ENCODE peak calls at places on chromosomes 7 and 10, in nine cellular contexts. X is AG10803, E is dorsolateral prefrontal cortex, L is lower lobe of right lung, I is AG04449, K is esophagus squamous epithelium, Z is right lobe of liver, G is IMR-90, W is astrocyte of the spinal cord. O is an unnamed sample.

GRCh38 chr7:32846630-32847225 is 44.8 kb downstream of the KBTBD2 start:
- DNase-seq in L (peak), I (no peak), X (peak), W (peak), E (peak), Z (peak), G (peak), K (peak), O (peak)

GRCh38 chr7:73439305-73439704 is 5.7 kb downstream of the FZD9 start:
- DNase-seq in K (no peak), I (no peak), L (no peak), E (no peak), X (no peak), Z (no peak), W (no peak), G (no peak), O (no peak)

GRCh38 chr7:18212308-18212707 is 184.7 kb upstream of the PRPS1L1 start:
- DNase-seq in G (no peak), K (no peak), Z (no peak), I (no peak), E (no peak), L (no peak), X (peak), W (no peak), O (no peak)

GRCh38 chr7:102236102-102236501 is 50.6 kb upstream of the SH2B2 start:
- DNase-seq in K (no peak), Z (no peak), X (no peak), W (no peak), I (no peak), G (no peak), L (no peak), E (no peak), O (no peak)

GRCh38 chr7:129843365-129843898 is 109.3 kb downstream of the UBE2H start:
- DNase-seq in W (peak), L (no peak), I (no peak), Z (no peak), E (no peak), G (no peak), X (no peak), K (no peak), O (no peak)

GRCh38 chr10:132464256-132465192 is 67.5 kb downstream of the PWWP2B start:
- DNase-seq in X (peak), I (no peak), Z (peak), E (peak), G (no peak), K (no peak), L (peak), W (no peak), O (no peak)

GRCh38 chr10:121823993-121824463 is 103.8 kb downstream of the ATE1 start:
- DNase-seq in X (peak), K (no peak), Z (no peak), I (no peak), W (peak), G (peak), E (no peak), L (no peak), O (no peak)

GRCh38 chr7:74174606-74175082 is 488 bp downstream of the EIF4H start:
- DNase-seq in E (peak), G (peak), W (peak), X (peak), L (no peak), K (no peak), I (no peak), Z (peak), O (no peak)

GRCh38 chr7:66824041-66824440 is 83.5 kb downstream of the RABGEF1 start:
- DNase-seq in K (no peak), I (no peak), W (no peak), X (no peak), E (no peak), G (no peak), L (no peak), Z (no peak), O (no peak)

GRCh38 chr10:71878327-71879034 is 27.4 kb upstream of the PSAP start:
- DNase-seq in X (no peak), K (no peak), W (no peak), L (peak), G (no peak), Z (no peak), E (no peak), I (no peak), O (no peak)

GRCh38 chr7:47266131-47266706 is 315.7 kb downstream of the TNS3 start:
- DNase-seq in W (peak), G (peak), Z (peak), L (peak), E (peak), X (peak), I (no peak), K (no peak), O (peak)

GRCh38 chr10:77637474-77637985 is at the start of gene KCNMA1:
- DNase-seq in L (peak), X (peak), E (peak), G (no peak), Z (no peak), W (peak), K (no peak), I (no peak), O (no peak)

GRCh38 chr10:114021135-114021534 is 22.5 kb upstream of the ADRB1 start:
- DNase-seq in G (no peak), W (no peak), I (no peak), X (no peak), K (no peak), L (no peak), E (no peak), Z (no peak), O (no peak)

GRCh38 chr7:87581723-87582122 is 19.0 kb downstream of the ABCB1 start:
- DNase-seq in E (no peak), I (no peak), G (no peak), K (no peak), Z (no peak), X (no peak), W (no peak), L (no peak), O (no peak)

GRCh38 chr10:74628136-74628535 is 198.3 kb upstream of the KAT6B start:
- DNase-seq in W (no peak), X (no peak), K (no peak), L (no peak), G (peak), E (no peak), I (no peak), Z (no peak), O (no peak)

GRCh38 chr10:4763960-4764428 is 62.0 kb upstream of the AKR1E2 start:
- DNase-seq in G (peak), I (peak), K (no peak), Z (no peak), E (no peak), X (peak), L (no peak), W (peak), O (no peak)

GRCh38 chr7:155916926-155917655 is 104.8 kb upstream of the SHH start:
- DNase-seq in X (no peak), I (no peak), W (peak), L (no peak), G (peak), E (no peak), K (no peak), Z (no peak), O (no peak)

GRCh38 chr10:128324058-128324457 is 197.8 kb upstream of the MKI67 start:
- DNase-seq in W (no peak), E (no peak), I (no peak), L (no peak), X (no peak), K (no peak), G (no peak), Z (peak), O (no peak)

GRCh38 chr7:47430422-47430821 is 151.5 kb downstream of the TNS3 start:
- DNase-seq in W (no peak), X (no peak), L (no peak), Z (no peak), K (no peak), E (no peak), G (no peak), I (no peak), O (no peak)

GRCh38 chr10:43398939-43399871 is 9.8 kb downstream of the HNRNPF start:
- DNase-seq in I (no peak), X (peak), E (no peak), W (peak), K (no peak), G (peak), Z (no peak), L (no peak), O (no peak)

GRCh38 chr10:17747883-17748550 is 4.0 kb upstream of the TMEM236 start:
- DNase-seq in Z (no peak), K (no peak), X (peak), G (peak), W (no peak), L (no peak), I (no peak), E (no peak), O (no peak)

GRCh38 chr10:51832652-51833383 is 133.4 kb upstream of the CSTF2T start:
- DNase-seq in W (peak), I (peak), G (peak), Z (no peak), K (no peak), L (no peak), E (no peak), X (peak), O (peak)

GRCh38 chr7:35512716-35513115 is 182.2 kb downstream of the HERPUD2 start:
- DNase-seq in W (no peak), X (no peak), G (no peak), L (no peak), I (no peak), K (no peak), E (no peak), Z (peak), O (no peak)

GRCh38 chr7:35504365-35504764 is 190.6 kb downstream of the HERPUD2 start:
- DNase-seq in I (no peak), G (no peak), K (no peak), W (no peak), Z (no peak), L (no peak), X (no peak), E (no peak), O (no peak)

GRCh38 chr7:35505031-35505430 is 189.9 kb downstream of the HERPUD2 start:
- DNase-seq in Z (peak), E (no peak), K (no peak), L (no peak), G (no peak), I (no peak), W (no peak), X (no peak), O (no peak)

GRCh38 chr7:35513192-35513591 is 181.7 kb downstream of the HERPUD2 start:
- DNase-seq in L (no peak), K (no peak), X (no peak), I (no peak), G (no peak), E (no peak), W (no peak), Z (no peak), O (no peak)

DNA sequence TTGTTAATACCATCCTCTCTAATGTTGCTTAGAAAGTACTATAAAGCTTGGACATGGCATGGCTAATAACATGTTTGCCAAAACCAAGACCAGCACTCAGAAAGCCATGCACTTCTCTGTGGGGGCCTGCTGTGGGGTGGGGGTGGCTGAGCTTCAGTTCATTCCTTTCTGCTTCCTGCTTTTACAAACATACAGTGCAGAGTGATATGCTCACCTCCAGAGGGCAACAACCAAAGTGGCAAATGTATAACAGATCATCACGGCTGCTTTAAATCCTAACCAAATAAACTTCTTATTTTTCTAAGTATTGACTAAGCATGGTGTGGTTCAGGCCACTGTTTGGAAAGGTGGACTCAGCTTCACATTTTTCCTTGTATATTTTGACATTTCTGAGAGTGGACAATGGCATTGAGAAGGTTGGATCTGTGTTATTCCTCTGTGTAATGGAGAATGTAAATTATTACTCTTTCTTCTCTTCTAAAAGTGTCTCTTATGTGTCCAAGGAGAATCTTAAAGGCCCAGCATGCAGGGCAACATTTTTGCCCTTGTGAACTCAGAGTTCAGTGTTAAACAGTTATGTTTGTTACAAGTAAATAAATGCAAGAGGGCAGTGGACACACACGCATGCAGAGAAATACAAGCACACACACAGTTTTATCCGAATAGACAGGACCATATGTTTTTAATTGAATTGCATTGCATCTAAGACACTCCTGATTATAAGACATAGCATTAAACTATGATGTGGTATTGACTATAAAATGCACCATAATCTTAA is 186.1 kb downstream of the HERPUD2 start:
- DNase-seq in L (no peak), Z (no peak), E (no peak), K (no peak), W (no peak), I (no peak), G (no peak), X (no peak), O (no peak)
- TF ChIP-seq CTCF in L (no peak), Z (no peak), E (no peak), K (no peak), W (peak), I (no peak), G (no peak), X (no peak), O (peak)

DNA sequence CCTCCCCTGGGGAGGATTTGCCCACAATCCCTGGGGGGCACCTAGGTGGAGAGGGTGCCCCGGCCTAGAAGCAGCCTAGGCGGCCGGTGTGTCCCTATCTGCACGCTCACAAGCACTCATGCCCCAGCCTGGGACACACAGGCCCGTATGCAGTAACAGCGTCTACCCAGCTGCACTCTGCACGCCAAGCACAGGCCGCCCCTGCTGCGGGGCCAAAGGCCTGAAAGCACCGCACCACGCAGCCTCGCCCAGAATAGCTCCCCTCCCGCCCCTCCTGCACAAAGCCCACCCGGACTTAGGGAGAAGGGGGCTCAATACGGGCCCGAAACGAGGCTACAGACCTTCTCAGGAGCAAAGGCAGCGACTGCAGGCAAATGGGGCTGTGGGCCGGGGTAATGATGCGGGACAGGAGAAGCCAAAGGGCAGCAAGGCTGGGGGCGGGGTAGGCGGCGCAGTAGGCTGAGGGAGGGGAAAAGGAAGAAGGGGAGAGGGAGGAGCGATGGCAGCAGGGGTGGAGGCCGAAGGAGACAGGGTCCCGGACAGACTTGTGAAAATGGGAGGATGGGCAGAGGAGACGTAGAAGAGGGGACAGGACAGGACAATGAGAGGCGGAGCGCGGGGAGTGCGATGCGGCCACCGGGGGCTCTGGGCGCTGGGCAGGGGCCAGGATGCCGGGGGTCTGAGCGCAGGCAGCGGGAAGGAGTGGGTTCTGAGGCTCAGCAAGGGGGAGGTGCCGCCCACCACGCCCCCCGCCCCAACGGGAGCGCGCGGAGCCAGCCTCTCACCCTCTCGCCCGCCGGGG is 544 bp downstream of the GPRIN2 start:
- DNase-seq in E (no peak), G (no peak), X (no peak), K (no peak), W (no peak), Z (peak), L (peak), I (no peak), O (no peak)
- H3K4me3 ChIP-seq in E (peak), G (peak), X (no peak), K (peak), W (peak), Z (no peak), L (peak), I (peak), O (no peak)

GRCh38 chr10:112265745-112266144 is 17.5 kb upstream of the TECTB start:
- DNase-seq in Z (peak), I (no peak), X (peak), K (no peak), G (peak), W (no peak), L (no peak), E (no peak), O (no peak)
- TF ChIP-seq CTCF in Z (no peak), I (no peak), X (no peak), K (no peak), G (no peak), W (no peak), L (no peak), E (no peak), O (no peak)

GRCh38 chr10:103153765-103154197 is 39.3 kb downstream of the NT5C2 start:
- DNase-seq in E (no peak), K (no peak), I (no peak), Z (no peak), X (peak), W (peak), G (peak), L (no peak), O (no peak)
- H3K4me3 ChIP-seq in E (peak), K (peak), I (no peak), Z (no peak), X (no peak), W (no peak), G (peak), L (peak), O (no peak)

GRCh38 chr7:140390466-140391190 is 7.7 kb downstream of the SLC37A3 start:
- DNase-seq in W (peak), Z (no peak), L (no peak), E (no peak), X (peak), I (no peak), G (peak), K (no peak), O (peak)
- TF ChIP-seq CTCF in W (no peak), Z (no peak), L (no peak), E (no peak), X (no peak), I (no peak), G (no peak), K (no peak), O (no peak)